ENCODE peak calls at places on chromosomes 12 and 14, in ten cellular contexts. M is left ventricle myocardium inferior; I is left lung; F is Jurkat, Clone E6-1; X is foreskin fibroblast; C is epithelial cell of esophagus; L is cardiac fibroblast; G is aorta; V is endodermal cell; A is ovary. R is an unnamed sample.

GRCh38 chr12:109892748-109893147 is 7.3 kb upstream of the TCHP start:
- DNase-seq in M (no peak), I (no peak), F (peak), X (no peak), C (no peak), L (no peak), G (no peak), V (no peak), A (no peak), R (no peak)

GRCh38 chr14:103748539-103748867 is 32.9 kb downstream of the ZFYVE21 start:
- DNase-seq in M (no peak), I (no peak), F (peak), X (no peak), C (no peak), L (no peak), G (no peak), V (no peak), A (no peak), R (no peak)

GRCh38 chr14:32675433-32675832 is 263.2 kb upstream of the NPAS3 start:
- DNase-seq in M (no peak), I (no peak), F (no peak), X (no peak), C (no peak), L (no peak), G (no peak), V (no peak), A (no peak), R (no peak)

GRCh38 chr12:54417712-54418440 is 1.2 kb downstream of the ITGA5 start:
- DNase-seq in M (no peak), I (peak), F (no peak), X (peak), C (no peak), L (no peak), G (peak), V (peak), A (peak), R (no peak)

GRCh38 chr12:13049816-13050215 is 5.6 kb downstream of the FAM234B start:
- DNase-seq in M (peak), I (no peak), F (no peak), X (peak), C (no peak), L (peak), G (no peak), V (no peak), A (no peak), R (no peak)

GRCh38 chr12:132593938-132594358 is 16.4 kb downstream of the LRCOL1 start:
- DNase-seq in M (peak), I (peak), F (peak), X (peak), C (peak), L (peak), G (peak), V (peak), A (peak), R (peak)

GRCh38 chr12:95648990-95649791 is 97.9 kb upstream of the USP44 start:
- DNase-seq in M (no peak), I (no peak), F (no peak), X (peak), C (peak), L (peak), G (peak), V (no peak), A (no peak), R (no peak)

GRCh38 chr14:100893760-100894159 is 9.8 kb downstream of the RTL1 start:
- DNase-seq in M (no peak), I (peak), F (no peak), X (no peak), C (no peak), L (no peak), G (no peak), V (no peak), A (no peak), R (no peak)

GRCh38 chr14:88346048-88346639 is 23.1 kb upstream of the KCNK10 start:
- DNase-seq in M (no peak), I (no peak), F (no peak), X (peak), C (no peak), L (peak), G (no peak), V (no peak), A (no peak), R (no peak)

GRCh38 chr14:37546621-37547447 is 48.2 kb downstream of the FOXA1 start:
- DNase-seq in M (no peak), I (no peak), F (no peak), X (peak), C (no peak), L (no peak), G (no peak), V (peak), A (no peak), R (no peak)

GRCh38 chr12:43336962-43337555 is 214.9 kb downstream of the ADAMTS20 start:
- DNase-seq in M (no peak), I (no peak), F (peak), X (peak), C (peak), L (peak), G (no peak), V (no peak), A (no peak), R (no peak)

GRCh38 chr14:99698642-99699041 is 14.5 kb downstream of the CYP46A1 start:
- DNase-seq in M (no peak), I (no peak), F (no peak), X (no peak), C (no peak), L (peak), G (peak), V (no peak), A (no peak), R (no peak)

GRCh38 chr12:91139264-91139663 is 28.0 kb upstream of the LUM start:
- DNase-seq in M (no peak), I (no peak), F (no peak), X (peak), C (no peak), L (peak), G (no peak), V (no peak), A (no peak), R (peak)

GRCh38 chr12:87756111-87756510 is 273.1 kb downstream of the C12orf50 start:
- DNase-seq in M (no peak), I (peak), F (no peak), X (peak), C (peak), L (peak), G (no peak), V (no peak), A (no peak), R (peak)

GRCh38 chr12:9039397-9039977 is 50.1 kb downstream of the KLRG1 start:
- DNase-seq in M (no peak), I (no peak), F (peak), X (peak), C (peak), L (peak), G (no peak), V (no peak), A (no peak), R (no peak)

GRCh38 chr12:124153396-124153795 is 141.5 kb upstream of the RFLNA start:
- DNase-seq in M (no peak), I (no peak), F (no peak), X (no peak), C (no peak), L (no peak), G (no peak), V (no peak), A (no peak), R (no peak)

GRCh38 chr12:124157416-124157815 is 137.5 kb upstream of the RFLNA start:
- DNase-seq in M (no peak), I (no peak), F (no peak), X (no peak), C (no peak), L (no peak), G (no peak), V (no peak), A (no peak), R (no peak)

GRCh38 chr12:124152733-124153132 is 142.2 kb upstream of the RFLNA start:
- DNase-seq in M (no peak), I (no peak), F (no peak), X (peak), C (no peak), L (peak), G (no peak), V (no peak), A (no peak), R (no peak)

GRCh38 chr12:124159655-124160054 is 135.2 kb upstream of the RFLNA start:
- DNase-seq in M (no peak), I (no peak), F (no peak), X (no peak), C (no peak), L (no peak), G (no peak), V (no peak), A (peak), R (no peak)

GRCh38 chr12:124155711-124156110 is 139.2 kb upstream of the RFLNA start:
- DNase-seq in M (no peak), I (no peak), F (no peak), X (no peak), C (no peak), L (no peak), G (no peak), V (no peak), A (no peak), R (no peak)
- H3K4me3 ChIP-seq in M (no peak), I (no peak), F (no peak), X (no peak), C (no peak), L (no peak), G (no peak), V (no peak), A (no peak), R (no peak)

GRCh38 chr12:3168775-3169221 is 91.6 kb downstream of the TSPAN9 start:
- DNase-seq in M (no peak), I (no peak), F (no peak), X (peak), C (peak), L (peak), G (no peak), V (peak), A (no peak), R (no peak)
- H3K4me3 ChIP-seq in M (no peak), I (no peak), F (no peak), X (no peak), C (peak), L (no peak), G (no peak), V (no peak), A (no peak), R (no peak)

GRCh38 chr12:57763881-57764661 is 2.8 kb downstream of the CYP27B1 start:
- DNase-seq in M (no peak), I (no peak), F (no peak), X (no peak), C (no peak), L (no peak), G (no peak), V (no peak), A (no peak), R (no peak)
- H3K4me3 ChIP-seq in M (peak), I (no peak), F (no peak), X (no peak), C (no peak), L (no peak), G (no peak), V (no peak), A (no peak), R (no peak)

GRCh38 chr12:52189376-52190174 is 2.2 kb downstream of the KRT80 start:
- DNase-seq in M (no peak), I (no peak), F (no peak), X (peak), C (no peak), L (peak), G (no peak), V (no peak), A (no peak), R (no peak)
- H3K4me3 ChIP-seq in M (no peak), I (no peak), F (no peak), X (no peak), C (peak), L (no peak), G (no peak), V (no peak), A (no peak), R (no peak)

GRCh38 chr14:60093088-60093487 is 1.4 kb downstream of the PCNX4 start:
- DNase-seq in M (no peak), I (no peak), F (no peak), X (peak), C (no peak), L (peak), G (no peak), V (no peak), A (no peak), R (no peak)
- H3K4me3 ChIP-seq in M (peak), I (peak), F (peak), X (peak), C (peak), L (peak), G (peak), V (peak), A (peak), R (peak)

GRCh38 chr12:77362871-77363270 is 297.5 kb upstream of the E2F7 start:
- DNase-seq in M (no peak), I (no peak), F (no peak), X (no peak), C (no peak), L (no peak), G (no peak), V (no peak), A (no peak), R (no peak)
- H3K4me3 ChIP-seq in M (no peak), I (no peak), F (no peak), X (no peak), C (no peak), L (no peak), G (no peak), V (no peak), A (no peak), R (no peak)

R was measured in SK-N-MC.